ENCODE peak calls at places on chromosomes 13 and 19, in six cellular contexts. L is PC-3; J is CD8-positive, alpha-beta memory T cell; F is effector memory CD4-positive, alpha-beta T cell; H is mucosa of descending colon; C is ovary. Q is an unnamed sample. For H3K4me1 and H3K36me3, the result is how much of the 10 kb centered on the place peaks cover.

GRCh38 chr13:40503966-40504591 is 162.4 kb downstream of the FOXO1 start:
- DNase-seq in L (peak), F (no peak), C (no peak), J (no peak), H (no peak), Q (no peak)

GRCh38 chr19:46000497-46001246 is 5.4 kb downstream of the CCDC61 start:
- DNase-seq in F (peak), H (peak), L (no peak), J (peak), C (no peak), Q (peak)

GRCh38 chr19:19405919-19406877 is 723 bp downstream of the GATAD2A start:
- DNase-seq in H (peak), J (peak), L (peak), F (peak), C (peak), Q (peak)

GRCh38 chr13:111908391-111908790 is 158.6 kb upstream of the SOX1 start:
- DNase-seq in F (no peak), C (no peak), L (no peak), J (no peak), H (no peak), Q (no peak)

GRCh38 chr13:58855283-58855682 is 1223.7 kb downstream of the PCDH17 start:
- DNase-seq in F (no peak), H (no peak), L (peak), C (no peak), J (no peak), Q (no peak)

GRCh38 chr19:40465781-40466218 is 255 bp upstream of the BLVRB start:
- DNase-seq in H (peak), L (peak), C (peak), J (peak), F (peak), Q (peak)

GRCh38 chr13:76976488-76976887 is 15.4 kb upstream of the CLN5 start:
- DNase-seq in H (no peak), J (peak), C (no peak), F (no peak), L (no peak), Q (no peak)

GRCh38 chr19:2488942-2489731 is 13.2 kb downstream of the GADD45B start:
- DNase-seq in C (no peak), J (no peak), L (peak), F (no peak), H (peak), Q (peak)

GRCh38 chr19:13149628-13150186 is 468 bp downstream of the STX10 start:
- DNase-seq in H (no peak), F (no peak), C (peak), J (no peak), L (peak), Q (peak)

GRCh38 chr19:52453324-52454094 is at the start of gene ZNF578:
- DNase-seq in J (peak), F (peak), C (peak), L (no peak), H (peak), Q (peak)

GRCh38 chr13:97004096-97004876 is 10.0 kb upstream of the OXGR1 start:
- DNase-seq in F (no peak), J (no peak), L (peak), H (no peak), C (no peak), Q (no peak)

GRCh38 chr13:52406629-52407028 is 657 bp upstream of the THSD1 start:
- DNase-seq in L (no peak), F (no peak), C (no peak), H (no peak), J (no peak), Q (no peak)

GRCh38 chr13:52414051-52414450 is 8.1 kb upstream of the THSD1 start:
- DNase-seq in H (no peak), F (no peak), C (no peak), L (no peak), J (no peak), Q (no peak)

GRCh38 chr13:52412128-52412527 is 6.2 kb upstream of the THSD1 start:
- DNase-seq in J (no peak), H (no peak), C (no peak), L (no peak), F (no peak), Q (no peak)

GRCh38 chr13:52414963-52415362 is 9.0 kb upstream of the THSD1 start:
- DNase-seq in C (no peak), J (no peak), L (no peak), H (no peak), F (no peak), Q (no peak)

DNA sequence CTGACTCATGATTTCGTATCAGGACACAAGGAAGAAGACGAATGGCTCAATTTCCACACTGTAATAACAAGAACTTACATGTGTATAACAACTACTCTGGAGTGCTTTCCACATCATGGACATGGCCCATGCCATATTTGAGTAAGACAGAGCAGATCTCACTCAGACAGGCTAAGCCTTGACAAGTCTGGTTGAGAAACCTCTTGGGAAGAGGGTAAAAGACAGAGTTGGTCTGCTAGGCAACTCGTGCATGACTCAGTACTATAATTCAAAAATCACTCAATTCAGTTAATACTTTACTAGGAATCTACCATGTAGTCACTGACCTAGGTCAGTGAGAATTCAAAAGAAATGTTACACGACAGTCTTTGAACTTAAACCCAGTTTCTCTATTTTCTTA is 5.7 kb upstream of the THSD1 start:
- DNase-seq in F (no peak), H (no peak), C (no peak), J (no peak), L (peak), Q (no peak)
- H3K4me1 ChIP-seq in F (under half), H (under half), C (under half), J (under half), L (under half), Q (under half)

DNA sequence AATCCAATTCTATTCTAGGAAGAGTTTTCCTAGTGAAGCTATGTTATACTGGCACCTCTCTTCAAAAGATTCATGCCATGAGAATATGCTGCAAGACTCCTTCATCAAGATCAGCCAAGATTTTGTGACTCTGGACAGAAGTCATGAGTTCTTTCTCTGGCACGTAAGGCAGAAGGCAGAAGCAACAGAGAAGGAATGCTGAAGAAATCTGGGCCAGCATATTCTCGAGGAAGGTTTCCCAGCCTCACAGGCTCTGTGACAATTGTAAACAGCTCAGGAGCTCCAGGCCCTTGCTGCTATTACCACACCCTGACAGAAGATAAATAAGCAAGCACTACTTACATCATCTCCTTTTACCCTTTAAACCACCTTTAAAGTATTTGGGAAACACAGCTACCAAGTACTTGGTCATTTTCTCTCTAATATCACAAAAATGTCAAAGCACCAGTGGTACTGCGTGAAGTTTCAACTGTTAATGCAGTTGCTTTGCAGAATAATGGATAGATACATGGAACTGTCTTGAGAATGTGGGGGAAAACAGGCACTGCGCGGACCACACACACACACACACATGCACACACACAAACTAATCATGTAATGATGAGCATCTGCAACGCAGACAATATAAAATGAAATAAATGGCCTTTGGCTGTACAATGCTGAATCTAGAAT is 55.4 kb downstream of the INTS6 start:
- DNase-seq in H (peak), C (no peak), J (no peak), F (no peak), L (no peak), Q (no peak)
- H3K4me3 ChIP-seq in H (no peak), C (no peak), J (no peak), F (no peak), L (no peak), Q (no peak)

GRCh38 chr19:16871870-16872269 is 16.9 kb upstream of the F2RL3 start:
- DNase-seq in L (no peak), C (no peak), J (no peak), H (peak), F (no peak), Q (no peak)
- H3K36me3 ChIP-seq in L (under half), C (under half), J (under half), H (under half), F (half or more), Q (under half)

GRCh38 chr13:41516760-41517159 is 59.4 kb downstream of the RGCC start:
- DNase-seq in F (no peak), C (no peak), L (no peak), H (no peak), J (no peak), Q (no peak)

GRCh38 chr13:41513600-41513999 is 56.2 kb downstream of the RGCC start:
- DNase-seq in F (no peak), H (no peak), C (no peak), L (no peak), J (no peak), Q (no peak)

GRCh38 chr13:41516166-41516565 is 58.8 kb downstream of the RGCC start:
- DNase-seq in F (no peak), C (no peak), L (no peak), H (no peak), J (no peak), Q (no peak)

GRCh38 chr13:41514853-41515395 is 57.6 kb downstream of the RGCC start:
- DNase-seq in L (no peak), J (no peak), C (no peak), F (no peak), H (no peak), Q (no peak)

DNA sequence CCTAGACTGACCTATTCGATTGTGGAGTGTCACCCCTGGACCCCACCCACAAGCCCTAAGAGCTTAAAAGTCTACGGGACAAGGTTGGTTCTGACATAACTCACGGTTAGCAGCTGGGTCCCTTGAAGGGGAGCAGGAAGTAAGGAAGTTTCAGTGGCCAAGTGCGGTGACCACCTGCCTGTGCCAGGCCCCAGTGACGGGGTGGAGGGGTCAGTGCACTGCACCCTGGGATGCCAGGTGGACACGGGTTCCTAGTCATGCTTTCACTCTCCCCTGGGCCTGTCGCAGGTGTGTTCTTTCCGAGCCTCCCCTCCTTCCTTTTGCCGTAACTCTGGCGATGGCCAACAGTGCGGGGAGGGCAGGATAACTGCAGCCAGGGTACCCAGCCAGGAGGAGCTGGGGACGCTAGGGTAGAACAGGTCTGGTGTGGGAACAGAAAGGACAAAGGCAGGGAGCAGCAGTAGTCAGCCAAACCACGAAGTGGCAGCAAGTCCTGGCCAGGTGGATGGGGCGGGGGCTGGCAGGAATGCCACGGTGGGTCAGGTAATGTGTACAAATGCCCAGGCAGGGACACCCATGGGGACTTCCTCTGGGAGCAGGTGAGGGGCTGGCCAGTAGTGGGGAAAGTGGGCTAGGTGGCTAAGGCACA is 58.3 kb downstream of the RGCC start:
- DNase-seq in J (no peak), L (no peak), C (no peak), H (no peak), F (no peak), Q (no peak)
- H3K4me1 ChIP-seq in J (under half), L (under half), C (under half), H (under half), F (under half), Q (under half)

GRCh38 chr19:49020342-49020741 is 3.5 kb upstream of the LHB start:
- DNase-seq in F (no peak), H (no peak), L (no peak), J (no peak), C (no peak), Q (no peak)

GRCh38 chr19:49019242-49019932 is 2.5 kb upstream of the LHB start:
- DNase-seq in J (peak), L (peak), C (peak), H (peak), F (peak), Q (peak)

GRCh38 chr19:49016067-49016839 is 638 bp downstream of the LHB start:
- DNase-seq in H (no peak), L (no peak), C (no peak), F (no peak), J (no peak), Q (no peak)

GRCh38 chr19:49017041-49017665 is at the start of gene LHB:
- DNase-seq in C (no peak), L (no peak), J (no peak), H (no peak), F (no peak), Q (no peak)

GRCh38 chr19:49017666-49018351 is 918 bp upstream of the LHB start:
- DNase-seq in L (peak), C (peak), H (peak), J (peak), F (peak), Q (peak)
- H3K4me3 ChIP-seq in L (peak), C (peak), H (no peak), J (peak), F (peak), Q (peak)

GRCh38 chr19:5705552-5705951 is 14.4 kb downstream of the LONP1 start:
- DNase-seq in H (no peak), C (no peak), F (no peak), L (no peak), J (no peak), Q (no peak)
- H3K36me3 ChIP-seq in H (under half), C (under half), F (under half), L (half or more), J (under half), Q (under half)

GRCh38 chr19:4557971-4558941 is 1.2 kb downstream of the SEMA6B start:
- DNase-seq in L (peak), H (peak), F (peak), J (no peak), C (no peak), Q (no peak)
- H3K4me1 ChIP-seq in L (under half), H (under half), F (under half), J (under half), C (under half), Q (under half)